ENCODE peak calls at places on chromosomes 7 and 10, in four cellular contexts. X, Y, L and V are unnamed samples.

GRCh38 chr10:130254168-130255061 is 118.2 kb downstream of the GLRX3 start:
- DNase-seq in Y (no peak), X (no peak), L (no peak), V (peak; percentile 37)

GRCh38 chr10:3666525-3667302 is 118.3 kb downstream of the KLF6 start:
- DNase-seq in L (no peak), X (no peak), Y (peak; percentile 39), V (no peak)

GRCh38 chr10:23512355-23513058 is 73.6 kb downstream of the OTUD1 start:
- DNase-seq in L (no peak), X (no peak), Y (no peak), V (peak; percentile 36)

GRCh38 chr7:48035301-48035966 is at the start of gene C7orf57:
- DNase-seq in Y (peak; percentile 93), L (peak; percentile 51), X (peak; percentile 77), V (peak; percentile 97)

GRCh38 chr7:36607741-36608140 is 116.6 kb downstream of the AOAH start:
- DNase-seq in X (no peak), L (no peak), Y (no peak), V (peak; percentile 79)

GRCh38 chr10:7670157-7670556 is 3.4 kb upstream of the ITIH5 start:
- DNase-seq in X (no peak), L (no peak), Y (no peak), V (no peak)

GRCh38 chr7:100169147-100169850 is 882 bp upstream of the GAL3ST4 start:
- DNase-seq in L (no peak), Y (no peak), X (no peak), V (no peak)

GRCh38 chr10:116561026-116561425 is 15.3 kb downstream of the PNLIP start:
- DNase-seq in Y (no peak), L (no peak), X (no peak), V (no peak)

GRCh38 chr7:1925349-1925748 is 255.3 kb downstream of the ELFN1 start:
- DNase-seq in L (no peak), X (no peak), Y (no peak), V (no peak)

GRCh38 chr10:73862011-73862410 is 12.3 kb downstream of the CAMK2G start:
- DNase-seq in X (no peak), L (no peak), Y (no peak), V (no peak)
- H3K4me1 ChIP-seq in X (no peaks in the 10 kb centered on the region), L (no peaks in the 10 kb centered on the region), Y (peaks cover 23% of the 10 kb centered on the region), V (peaks cover 23% of the 10 kb centered on the region)

DNA sequence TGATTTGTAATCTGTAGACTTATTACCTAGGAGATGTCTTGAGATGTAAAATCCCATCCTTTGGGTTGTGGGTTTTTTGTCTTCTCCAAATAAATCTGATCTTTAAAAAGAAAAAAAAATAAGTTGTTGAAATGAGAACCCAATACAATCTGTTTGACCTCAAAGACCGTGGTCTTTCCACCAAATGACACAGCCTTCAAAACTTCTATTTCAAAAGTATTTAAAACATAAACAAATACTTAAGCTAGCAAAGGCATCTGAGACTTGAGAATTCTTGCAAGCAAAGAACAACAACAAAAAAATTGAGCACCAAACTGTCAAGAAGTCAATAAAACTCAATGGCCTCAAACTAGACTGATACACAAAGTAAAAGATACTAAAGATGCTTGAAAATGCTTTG is 67.9 kb upstream of the HECW1 start:
- DNase-seq in L (no peak), X (no peak), Y (no peak), V (no peak)
- H3K4me1 ChIP-seq in L (no peaks in the 10 kb centered on the region), X (no peaks in the 10 kb centered on the region), Y (no peaks in the 10 kb centered on the region), V (no peaks in the 10 kb centered on the region)

GRCh38 chr10:102503264-102504178 is at the start of gene SUFU:
- DNase-seq in L (peak; percentile 99), Y (peak; percentile 97), X (peak; percentile 100), V (peak; percentile 99)
- H3K4me1 ChIP-seq in L (peaks cover 10% of the 10 kb centered on the region), Y (peaks cover 76% of the 10 kb centered on the region), X (no peaks in the 10 kb centered on the region), V (peaks cover 61% of the 10 kb centered on the region)

GRCh38 chr10:62095341-62096071 is 173.1 kb downstream of the RTKN2 start:
- DNase-seq in Y (no peak), X (no peak), L (peak; percentile 50), V (no peak)
- H3K4me1 ChIP-seq in Y (peaks cover 55% of the 10 kb centered on the region), X (no peaks in the 10 kb centered on the region), L (peaks cover 26% of the 10 kb centered on the region), V (peaks cover 26% of the 10 kb centered on the region)

GRCh38 chr7:151490706-151491105 is 29.0 kb downstream of the RHEB start:
- DNase-seq in L (no peak), Y (no peak), X (no peak), V (no peak)

GRCh38 chr7:151493083-151493482 is 26.6 kb downstream of the RHEB start:
- DNase-seq in Y (no peak), X (no peak), L (no peak), V (no peak)

GRCh38 chr7:151494569-151495284 is 25.0 kb downstream of the RHEB start:
- DNase-seq in Y (no peak), L (no peak), X (no peak), V (no peak)

GRCh38 chr7:151489498-151489897 is 30.2 kb downstream of the RHEB start:
- DNase-seq in X (no peak), L (no peak), Y (no peak), V (no peak)

GRCh38 chr7:151491859-151492258 is 27.8 kb downstream of the RHEB start:
- DNase-seq in L (no peak), Y (no peak), X (no peak), V (no peak)
- H3K4me1 ChIP-seq in L (no peaks in the 10 kb centered on the region), Y (peaks cover 81% of the 10 kb centered on the region), X (no peaks in the 10 kb centered on the region), V (peaks cover 15% of the 10 kb centered on the region)

DNA sequence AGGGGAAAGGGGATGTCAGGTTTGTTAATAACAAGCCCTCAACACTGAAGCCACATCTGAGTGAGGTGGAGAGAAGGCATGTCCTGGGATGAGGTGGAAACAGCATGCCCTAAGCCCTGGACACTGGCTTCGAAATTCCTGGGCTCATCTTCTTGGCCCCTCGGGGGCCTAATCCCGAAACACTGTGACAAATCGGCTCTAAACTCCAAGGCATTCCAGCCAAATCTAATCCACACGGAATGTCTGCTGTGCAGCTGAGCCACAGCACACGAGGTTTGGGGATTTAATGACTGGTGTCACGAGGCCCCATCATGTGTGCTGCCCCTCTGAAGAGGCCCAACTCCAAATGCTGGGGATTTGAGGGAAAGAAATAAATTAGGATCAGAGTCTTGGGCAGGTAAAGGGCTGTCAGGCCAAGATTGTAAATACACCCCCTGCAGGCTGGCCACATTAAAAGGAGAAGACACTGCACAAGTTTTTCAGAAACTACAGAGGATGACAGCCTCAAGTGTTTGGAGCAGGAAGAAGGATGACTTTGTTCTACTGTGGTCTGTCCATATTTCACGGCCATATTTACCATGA is 83.0 kb upstream of the FGFR2 start:
- DNase-seq in L (no peak), X (no peak), Y (no peak), V (no peak)
- H3K4me1 ChIP-seq in L (no peaks in the 10 kb centered on the region), X (no peaks in the 10 kb centered on the region), Y (no peaks in the 10 kb centered on the region), V (no peaks in the 10 kb centered on the region)

DNA sequence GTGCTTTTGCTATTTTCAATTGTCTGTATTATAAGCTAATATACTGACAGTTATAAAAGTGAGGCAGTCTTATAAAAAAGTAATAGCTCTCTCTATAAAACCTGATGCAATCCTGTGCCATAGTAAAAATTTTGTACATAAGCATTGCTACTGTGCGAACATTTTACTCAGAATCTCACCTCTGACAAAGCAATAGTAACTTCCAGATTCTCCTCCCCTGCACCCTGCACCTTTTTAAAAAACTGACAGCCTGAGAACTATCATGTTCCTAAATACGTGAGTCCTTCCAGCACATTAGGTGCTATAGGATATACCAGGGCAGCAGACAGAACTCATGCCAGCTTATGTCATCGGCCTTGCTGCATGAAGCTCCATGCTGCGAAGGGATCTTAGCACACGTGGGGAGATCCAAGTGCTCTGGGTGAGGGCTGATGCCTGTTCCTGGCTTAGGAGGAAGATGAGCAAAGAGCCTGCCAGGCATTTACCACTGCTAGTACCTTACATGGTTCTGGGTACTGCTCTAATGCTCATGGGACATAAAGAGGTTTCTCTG is 43.3 kb downstream of the SVIL start:
- DNase-seq in Y (no peak), L (peak; percentile 28), X (no peak), V (no peak)
- H3K4me1 ChIP-seq in Y (peaks cover 93% of the 10 kb centered on the region), L (peaks cover 7% of the 10 kb centered on the region), X (no peaks in the 10 kb centered on the region), V (peaks cover 17% of the 10 kb centered on the region)

DNA sequence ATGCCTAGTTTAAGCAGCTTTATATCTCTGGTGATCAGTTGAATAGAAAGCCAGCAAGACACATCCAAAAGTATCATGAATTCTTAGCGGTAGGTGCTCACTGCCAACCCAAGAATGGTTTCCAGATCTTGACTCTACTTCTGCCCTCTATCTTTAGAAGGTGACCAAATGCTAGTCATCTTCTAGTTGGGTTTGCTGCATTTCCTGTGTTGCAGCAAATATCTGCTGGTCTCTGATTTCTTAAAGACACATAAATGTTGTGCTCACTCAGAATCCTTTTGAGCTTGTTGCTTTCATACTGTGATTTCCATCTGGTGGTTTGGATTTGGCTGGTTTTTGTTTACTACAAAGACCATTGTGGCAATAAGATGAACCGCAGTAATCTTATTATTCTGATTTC is 2.2 kb downstream of the CDC123 start:
- DNase-seq in Y (no peak), L (no peak), X (no peak), V (no peak)
- H3K4me1 ChIP-seq in Y (peaks cover 48% of the 10 kb centered on the region), L (peaks cover 3% of the 10 kb centered on the region), X (no peaks in the 10 kb centered on the region), V (peaks cover 40% of the 10 kb centered on the region)